ENCODE peak calls at places on chromosomes 6 and 20, in ten cellular contexts. W is RWPE2; G is AG10803; F is left ventricle myocardium inferior; K is Right ventricle myocardium inferior; L is AG08396; V is activated CD4-positive, alpha-beta T cell treated with anti-CD3 and anti-CD28 coated beads for 36 hours; X is lower lobe of right lung; I is ELF-1; D is Caki2. Z is an unnamed sample.

GRCh38 chr20:25496968-25497401 is 88.3 kb downstream of the NINL start:
- DNase-seq in W (no peak), G (no peak), F (no peak), K (peak), L (no peak), V (no peak), X (no peak), I (no peak), D (peak), Z (no peak)

GRCh38 chr6:45476341-45476740 is 98.6 kb upstream of the SUPT3H start:
- DNase-seq in W (no peak), G (no peak), F (no peak), K (no peak), L (no peak), V (no peak), X (no peak), I (no peak), D (no peak), Z (no peak)

GRCh38 chr20:22512911-22513489 is 71.4 kb downstream of the FOXA2 start:
- DNase-seq in W (no peak), G (no peak), F (no peak), K (no peak), L (no peak), V (no peak), X (no peak), I (no peak), D (no peak), Z (no peak)

GRCh38 chr6:122077603-122078002 is 321.8 kb upstream of the HSF2 start:
- DNase-seq in W (no peak), G (no peak), F (no peak), K (no peak), L (no peak), V (no peak), X (no peak), I (no peak), D (no peak), Z (no peak)

GRCh38 chr6:73666393-73666792 is 12.6 kb upstream of the SLC17A5 start:
- DNase-seq in W (no peak), G (peak), F (no peak), K (no peak), L (no peak), V (no peak), X (no peak), I (no peak), D (no peak), Z (no peak)

GRCh38 chr20:32651537-32651936 is 22.2 kb downstream of the C20orf203 start:
- DNase-seq in W (no peak), G (no peak), F (no peak), K (no peak), L (no peak), V (no peak), X (no peak), I (peak), D (no peak), Z (no peak)

GRCh38 chr6:120514544-120514943 is 819.7 kb downstream of the TBC1D32 start:
- DNase-seq in W (no peak), G (no peak), F (no peak), K (no peak), L (no peak), V (no peak), X (no peak), I (no peak), D (no peak), Z (no peak)

GRCh38 chr20:47887064-47887463 is 101.8 kb upstream of the SULF2 start:
- DNase-seq in W (peak), G (no peak), F (no peak), K (no peak), L (no peak), V (no peak), X (no peak), I (no peak), D (no peak), Z (no peak)

GRCh38 chr6:27451660-27452390 is 21.1 kb downstream of the ZNF184 start:
- DNase-seq in W (no peak), G (no peak), F (no peak), K (no peak), L (no peak), V (no peak), X (no peak), I (no peak), D (no peak), Z (no peak)

GRCh38 chr6:107244742-107245470 is 129.6 kb upstream of the BEND3 start:
- DNase-seq in W (no peak), G (no peak), F (no peak), K (no peak), L (no peak), V (no peak), X (no peak), I (no peak), D (no peak), Z (no peak)

GRCh38 chr6:69827491-69827890 is 30.7 kb upstream of the LMBRD1 start:
- DNase-seq in W (no peak), G (peak), F (no peak), K (no peak), L (peak), V (no peak), X (no peak), I (no peak), D (no peak), Z (peak)

GRCh38 chr20:47360207-47360488 is 3.6 kb upstream of the ZMYND8 start:
- DNase-seq in W (peak), G (peak), F (no peak), K (no peak), L (no peak), V (no peak), X (no peak), I (no peak), D (no peak), Z (no peak)

GRCh38 chr20:21246143-21246542 is 57.0 kb upstream of the XRN2 start:
- DNase-seq in W (no peak), G (no peak), F (no peak), K (no peak), L (no peak), V (no peak), X (no peak), I (no peak), D (no peak), Z (no peak)

GRCh38 chr6:87164004-87164403 is 8.6 kb downstream of the ZNF292 start:
- DNase-seq in W (no peak), G (no peak), F (no peak), K (no peak), L (no peak), V (no peak), X (no peak), I (no peak), D (no peak), Z (no peak)

GRCh38 chr20:13113731-13114130 is 105.0 kb downstream of the SPTLC3 start:
- DNase-seq in W (no peak), G (no peak), F (no peak), K (no peak), L (no peak), V (no peak), X (no peak), I (no peak), D (no peak), Z (no peak)

GRCh38 chr6:2640551-2640950 is 110.2 kb downstream of the MYLK4 start:
- DNase-seq in W (no peak), G (no peak), F (no peak), K (no peak), L (no peak), V (no peak), X (no peak), I (no peak), D (no peak), Z (no peak)

GRCh38 chr20:37821691-37822655 is 81.0 kb upstream of the VSTM2L start:
- DNase-seq in W (no peak), G (peak), F (no peak), K (no peak), L (peak), V (no peak), X (no peak), I (no peak), D (no peak), Z (no peak)

GRCh38 chr6:48973486-48973885 is 489.6 kb downstream of the MMUT start:
- DNase-seq in W (no peak), G (no peak), F (no peak), K (no peak), L (no peak), V (no peak), X (no peak), I (no peak), D (no peak), Z (no peak)

GRCh38 chr6:116059713-116060571 is 749 bp downstream of the FRK start:
- DNase-seq in W (no peak), G (peak), F (no peak), K (no peak), L (no peak), V (no peak), X (peak), I (peak), D (peak), Z (no peak)

Z was measured in retinal pigment epithelial cell.